ENCODE peak calls at places on chromosomes 2 and 18, in eight cellular contexts. A is ACHN, I is EL, H is NCI-H2081, Y is NCI-H1092, U is DMS 273 treated with DMSO at 0.1 percent for 48 hours, E is epithelial cell of esophagus, Q is HCT116. T is an unnamed sample.

GRCh38 chr2:53646788-53647187 is 120.8 kb upstream of the CHAC2 start:
- DNase-seq in A (no peak), E (no peak), Q (no peak), U (no peak), Y (no peak), I (no peak), H (no peak), T (no peak)

GRCh38 chr18:5582054-5582453 is 38.3 kb upstream of the EPB41L3 start:
- DNase-seq in H (no peak), I (no peak), U (no peak), A (no peak), E (no peak), Q (no peak), Y (no peak), T (no peak)

GRCh38 chr2:225100856-225101294 is 58.6 kb upstream of the DOCK10 start:
- DNase-seq in Y (no peak), Q (peak), A (peak), U (no peak), I (peak), H (no peak), E (peak), T (no peak)

GRCh38 chr2:206212673-206213513 is 53.2 kb downstream of the EEF1B2 start:
- DNase-seq in I (peak), Y (no peak), E (no peak), Q (no peak), H (peak), U (no peak), A (no peak), T (no peak)

GRCh38 chr2:40957508-40957907 is 505.6 kb upstream of the SLC8A1 start:
- DNase-seq in E (peak), Y (no peak), U (no peak), A (no peak), I (peak), H (no peak), Q (no peak), T (no peak)

GRCh38 chr2:143399679-143400078 is 270.5 kb downstream of the ARHGAP15 start:
- DNase-seq in Q (no peak), U (no peak), H (no peak), A (no peak), E (peak), Y (no peak), I (peak), T (no peak)

GRCh38 chr2:241637233-241638062 is at the start of gene ATG4B:
- DNase-seq in E (peak), I (peak), A (peak), U (peak), H (peak), Q (peak), Y (peak), T (peak)

GRCh38 chr18:42030586-42031182 is 75.7 kb downstream of the PIK3C3 start:
- DNase-seq in E (peak), I (peak), Y (no peak), A (peak), Q (no peak), H (peak), U (no peak), T (no peak)

GRCh38 chr18:2657788-2658458 is 2.4 kb downstream of the SMCHD1 start:
- DNase-seq in A (peak), Q (peak), I (peak), Y (no peak), U (no peak), H (no peak), E (peak), T (no peak)

GRCh38 chr18:36693931-36694661 is 134.7 kb downstream of the TPGS2 start:
- DNase-seq in E (no peak), H (peak), U (no peak), Y (peak), I (peak), A (no peak), Q (no peak), T (peak)

GRCh38 chr2:43119303-43119702 is 107.1 kb downstream of the ZFP36L2 start:
- DNase-seq in U (no peak), Y (no peak), I (no peak), H (no peak), A (no peak), Q (no peak), E (no peak), T (no peak)

GRCh38 chr2:2662037-2662846 is 331.2 kb upstream of the MYT1L start:
- DNase-seq in Q (no peak), H (peak), A (no peak), Y (peak), E (no peak), I (no peak), U (no peak), T (no peak)

GRCh38 chr2:152580722-152581121 is 136.5 kb downstream of the PRPF40A start:
- DNase-seq in E (peak), I (no peak), U (no peak), H (no peak), A (no peak), Y (no peak), Q (no peak), T (no peak)

GRCh38 chr2:230411484-230412368 is 4.3 kb upstream of the SP100 start:
- DNase-seq in A (peak), Q (no peak), U (no peak), Y (no peak), H (peak), E (peak), I (peak), T (peak)

GRCh38 chr2:147998203-147998602 is 22.3 kb downstream of the ORC4 start:
- DNase-seq in Q (no peak), Y (no peak), U (no peak), H (no peak), A (no peak), I (no peak), E (no peak), T (no peak)

GRCh38 chr2:127187831-127188230 is 32.3 kb downstream of the CYP27C1 start:
- DNase-seq in A (no peak), E (no peak), I (no peak), U (no peak), Q (no peak), H (no peak), Y (no peak), T (no peak)

GRCh38 chr18:8841781-8842485 is 136.6 kb downstream of the MTCL1 start:
- DNase-seq in I (peak), Q (no peak), U (no peak), H (no peak), Y (no peak), E (peak), A (no peak), T (no peak)

GRCh38 chr2:131535526-131535925 is 7.8 kb downstream of the CCDC74A start:
- DNase-seq in A (no peak), E (no peak), H (no peak), Y (no peak), Q (no peak), U (no peak), I (no peak), T (no peak)

GRCh38 chr2:225400060-225400511 is 576 bp downstream of the NYAP2 start:
- DNase-seq in Y (peak), E (peak), U (no peak), A (peak), I (peak), Q (no peak), H (peak), T (peak)

GRCh38 chr2:202720226-202720625 is 85.5 kb downstream of the FAM117B start:
- DNase-seq in U (no peak), Q (no peak), A (no peak), I (no peak), Y (no peak), H (no peak), E (peak), T (no peak)

GRCh38 chr2:62030902-62031301 is 125.4 kb downstream of the COMMD1 start:
- DNase-seq in E (no peak), Y (no peak), U (no peak), Q (no peak), A (no peak), H (no peak), I (no peak), T (no peak)

T was measured in NCI-H524 treated with DMSO at 0.1 percent for 48 hours.